ENCODE peak calls at places on chromosomes 2 and 18, in eight cellular contexts. One of them, this sample, is unnamed.
A peak's percentile ranks its signal among the peaks of the same experiment; 100 is the strongest.

GRCh38 chr2:2272841-2273240 is 58.2 kb downstream of the MYT1L start:
- DNase-seq in pancreas: no peak
- DNase-seq in endothelial cell: no peak
- DNase-seq in lower leg skin: no peak
- DNase-seq in colonic mucosa: no peak
- DNase-seq in spleen: no peak
- DNase-seq in ascending aorta: no peak
- DNase-seq in neural crest cell: no peak
- DNase-seq in this sample: no peak

GRCh38 chr2:98510322-98510662 is 65.6 kb downstream of the INPP4A start:
- DNase-seq in pancreas: no peak
- DNase-seq in endothelial cell: no peak
- DNase-seq in lower leg skin: no peak
- DNase-seq in colonic mucosa: no peak
- DNase-seq in spleen: no peak
- DNase-seq in ascending aorta: no peak
- DNase-seq in neural crest cell: no peak
- DNase-seq in this sample: no peak

GRCh38 chr2:96527052-96527964 is 9.2 kb upstream of the ARID5A start:
- DNase-seq in pancreas: no peak
- DNase-seq in endothelial cell: peak; percentile 59
- DNase-seq in lower leg skin: no peak
- DNase-seq in colonic mucosa: no peak
- DNase-seq in spleen: peak; percentile 88
- DNase-seq in ascending aorta: no peak
- DNase-seq in neural crest cell: peak; percentile 53
- DNase-seq in this sample: no peak

GRCh38 chr2:233346930-233347329 is 7.4 kb upstream of the DGKD start:
- DNase-seq in pancreas: no peak
- DNase-seq in endothelial cell: no peak
- DNase-seq in lower leg skin: no peak
- DNase-seq in colonic mucosa: no peak
- DNase-seq in spleen: no peak
- DNase-seq in ascending aorta: no peak
- DNase-seq in neural crest cell: no peak
- DNase-seq in this sample: no peak

GRCh38 chr2:203340791-203341487 is 12.7 kb downstream of the ABI2 start:
- DNase-seq in pancreas: no peak
- DNase-seq in endothelial cell: no peak
- DNase-seq in lower leg skin: no peak
- DNase-seq in colonic mucosa: no peak
- DNase-seq in spleen: no peak
- DNase-seq in ascending aorta: no peak
- DNase-seq in neural crest cell: no peak
- DNase-seq in this sample: no peak

GRCh38 chr18:33711514-33711913 is 133.5 kb downstream of the ASXL3 start:
- DNase-seq in pancreas: no peak
- DNase-seq in endothelial cell: no peak
- DNase-seq in lower leg skin: no peak
- DNase-seq in colonic mucosa: no peak
- DNase-seq in spleen: no peak
- DNase-seq in ascending aorta: no peak
- DNase-seq in neural crest cell: no peak
- DNase-seq in this sample: no peak

GRCh38 chr2:16201876-16202642 is 261.7 kb downstream of the MYCN start:
- DNase-seq in pancreas: no peak
- DNase-seq in endothelial cell: no peak
- DNase-seq in lower leg skin: peak; percentile 45
- DNase-seq in colonic mucosa: peak; percentile 85
- DNase-seq in spleen: peak; percentile 73
- DNase-seq in ascending aorta: no peak
- DNase-seq in neural crest cell: no peak
- DNase-seq in this sample: no peak

GRCh38 chr2:101805146-101806088 is 107.9 kb downstream of the MAP4K4 start:
- DNase-seq in pancreas: no peak
- DNase-seq in endothelial cell: no peak
- DNase-seq in lower leg skin: no peak
- DNase-seq in colonic mucosa: no peak
- DNase-seq in spleen: no peak
- DNase-seq in ascending aorta: no peak
- DNase-seq in neural crest cell: no peak
- DNase-seq in this sample: no peak

GRCh38 chr2:218829868-218830451 is 1.6 kb downstream of the PRKAG3 start:
- DNase-seq in pancreas: no peak
- DNase-seq in endothelial cell: no peak
- DNase-seq in lower leg skin: no peak
- DNase-seq in colonic mucosa: no peak
- DNase-seq in spleen: peak; percentile 64
- DNase-seq in ascending aorta: no peak
- DNase-seq in neural crest cell: no peak
- DNase-seq in this sample: no peak

GRCh38 chr2:83051538-83052192 is 1407.4 kb downstream of the SUCLG1 start:
- DNase-seq in pancreas: no peak
- DNase-seq in endothelial cell: no peak
- DNase-seq in lower leg skin: no peak
- DNase-seq in colonic mucosa: no peak
- DNase-seq in spleen: no peak
- DNase-seq in ascending aorta: no peak
- DNase-seq in neural crest cell: no peak
- DNase-seq in this sample: no peak

GRCh38 chr18:63970803-63971191 is 916 bp downstream of the SERPINB8 start:
- DNase-seq in pancreas: peak; percentile 42
- DNase-seq in endothelial cell: peak; percentile 19
- DNase-seq in lower leg skin: no peak
- DNase-seq in colonic mucosa: peak; percentile 66
- DNase-seq in spleen: peak; percentile 84
- DNase-seq in ascending aorta: no peak
- DNase-seq in neural crest cell: peak; percentile 21
- DNase-seq in this sample: peak; percentile 37

DNA sequence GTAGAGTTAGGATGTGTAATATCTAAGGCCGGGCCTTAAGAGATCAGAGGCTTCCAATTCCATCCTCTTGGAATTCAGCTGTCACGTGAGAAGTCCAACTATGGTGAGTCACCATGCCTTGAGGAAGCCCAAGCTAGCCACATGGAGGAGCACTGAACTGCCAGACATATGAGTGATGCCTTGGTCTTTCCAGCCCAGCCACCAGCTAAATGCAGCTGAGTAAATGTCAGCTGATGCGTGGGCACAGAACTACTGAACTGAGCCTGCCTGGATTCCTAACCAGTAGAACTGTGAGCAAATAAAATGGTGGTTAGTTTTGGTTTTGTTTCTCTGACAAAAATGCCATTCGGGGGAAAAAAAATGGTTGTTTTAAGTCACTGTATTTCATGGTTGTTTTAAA is 153.7 kb upstream of the SERTAD2 start:
- DNase-seq in pancreas: no peak
- DNase-seq in endothelial cell: no peak
- DNase-seq in lower leg skin: peak; percentile 63
- DNase-seq in colonic mucosa: no peak
- DNase-seq in spleen: no peak
- DNase-seq in ascending aorta: peak; percentile 27
- DNase-seq in neural crest cell: no peak
- DNase-seq in this sample: no peak
- TF ChIP-seq CTCF in pancreas: no peak
- TF ChIP-seq CTCF in endothelial cell: no peak
- TF ChIP-seq CTCF in lower leg skin: no peak
- TF ChIP-seq CTCF in colonic mucosa: no peak
- TF ChIP-seq CTCF in spleen: no peak
- TF ChIP-seq CTCF in ascending aorta: no peak
- TF ChIP-seq CTCF in neural crest cell: no peak
- TF ChIP-seq CTCF in this sample: no peak

DNA sequence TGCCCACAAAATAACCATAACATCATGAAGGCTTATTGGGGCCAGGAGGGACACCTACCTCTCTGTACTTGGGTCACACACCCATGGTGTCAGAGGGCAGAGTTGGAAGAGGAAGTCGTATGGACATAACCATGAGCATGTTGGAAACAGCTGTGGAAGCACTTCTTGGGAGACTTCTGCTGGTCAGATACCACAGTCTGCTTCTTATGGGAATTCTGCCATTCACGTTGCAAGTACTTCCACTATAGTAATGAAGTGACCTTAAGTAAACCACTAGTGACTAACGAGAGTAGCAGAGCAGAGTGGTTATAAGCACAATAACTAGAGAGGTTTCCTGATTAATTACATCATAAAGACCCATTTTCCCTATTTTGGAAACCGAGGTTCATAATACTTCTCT is 61.1 kb upstream of the TFPI start:
- DNase-seq in pancreas: no peak
- DNase-seq in endothelial cell: no peak
- DNase-seq in lower leg skin: no peak
- DNase-seq in colonic mucosa: no peak
- DNase-seq in spleen: no peak
- DNase-seq in ascending aorta: no peak
- DNase-seq in neural crest cell: no peak
- DNase-seq in this sample: no peak
- TF ChIP-seq CTCF in pancreas: no peak
- TF ChIP-seq CTCF in endothelial cell: no peak
- TF ChIP-seq CTCF in lower leg skin: no peak
- TF ChIP-seq CTCF in colonic mucosa: no peak
- TF ChIP-seq CTCF in spleen: no peak
- TF ChIP-seq CTCF in ascending aorta: no peak
- TF ChIP-seq CTCF in neural crest cell: no peak
- TF ChIP-seq CTCF in this sample: no peak

GRCh38 chr2:50878256-50878655 is 153.7 kb downstream of the NRXN1 start:
- DNase-seq in pancreas: no peak
- DNase-seq in endothelial cell: no peak
- DNase-seq in lower leg skin: no peak
- DNase-seq in colonic mucosa: no peak
- DNase-seq in spleen: no peak
- DNase-seq in ascending aorta: no peak
- DNase-seq in neural crest cell: no peak
- DNase-seq in this sample: no peak

GRCh38 chr2:50872543-50872942 is 159.4 kb downstream of the NRXN1 start:
- DNase-seq in pancreas: no peak
- DNase-seq in endothelial cell: no peak
- DNase-seq in lower leg skin: no peak
- DNase-seq in colonic mucosa: no peak
- DNase-seq in spleen: no peak
- DNase-seq in ascending aorta: no peak
- DNase-seq in neural crest cell: no peak
- DNase-seq in this sample: no peak
- TF ChIP-seq CTCF in pancreas: no peak
- TF ChIP-seq CTCF in endothelial cell: no peak
- TF ChIP-seq CTCF in lower leg skin: no peak
- TF ChIP-seq CTCF in colonic mucosa: no peak
- TF ChIP-seq CTCF in spleen: no peak
- TF ChIP-seq CTCF in ascending aorta: no peak
- TF ChIP-seq CTCF in neural crest cell: no peak
- TF ChIP-seq CTCF in this sample: no peak

GRCh38 chr2:66587216-66587615 is 152.3 kb downstream of the MEIS1 start:
- DNase-seq in pancreas: peak; percentile 56
- DNase-seq in endothelial cell: peak; percentile 50
- DNase-seq in lower leg skin: no peak
- DNase-seq in colonic mucosa: no peak
- DNase-seq in spleen: no peak
- DNase-seq in ascending aorta: no peak
- DNase-seq in neural crest cell: no peak
- DNase-seq in this sample: no peak
- TF ChIP-seq CTCF in pancreas: no peak
- TF ChIP-seq CTCF in endothelial cell: no peak
- TF ChIP-seq CTCF in lower leg skin: no peak
- TF ChIP-seq CTCF in colonic mucosa: no peak
- TF ChIP-seq CTCF in spleen: no peak
- TF ChIP-seq CTCF in ascending aorta: no peak
- TF ChIP-seq CTCF in neural crest cell: peak; percentile 41
- TF ChIP-seq CTCF in this sample: no peak